ENCODE peak calls at places on chromosomes 2 and 18, in five cellular contexts. W, K, D, Y and M are unnamed samples.

GRCh38 chr18:48219429-48220145 is 189.6 kb downstream of the ZBTB7C start:
- DNase-seq in Y (no peak), D (no peak), K (no peak), W (no peak), M (no peak)

GRCh38 chr2:66601624-66602023 is 166.7 kb downstream of the MEIS1 start:
- DNase-seq in W (no peak), D (peak), K (no peak), Y (no peak), M (no peak)

GRCh38 chr2:106108351-106108750 is 85.8 kb downstream of the UXS1 start:
- DNase-seq in K (peak), Y (no peak), W (peak), D (peak), M (peak)

GRCh38 chr2:47264183-47264582 is 109.1 kb upstream of the STPG4 start:
- DNase-seq in Y (no peak), W (no peak), D (no peak), K (no peak), M (no peak)

GRCh38 chr2:188629890-188630483 is 338.3 kb downstream of the GULP1 start:
- DNase-seq in Y (no peak), D (no peak), K (peak), W (no peak), M (peak)

GRCh38 chr2:240560084-240560479 is at the start of gene DUSP28:
- DNase-seq in W (peak), Y (peak), K (peak), D (peak), M (peak)

GRCh38 chr2:46832543-46832942 is 83.1 kb downstream of the MCFD2 start:
- DNase-seq in W (no peak), Y (no peak), K (no peak), D (no peak), M (no peak)

GRCh38 chr18:32201936-32202335 is 12.1 kb downstream of the MEP1B start:
- DNase-seq in W (no peak), Y (no peak), D (no peak), K (no peak), M (no peak)

GRCh38 chr18:400466-400865 is 100.0 kb downstream of the COLEC12 start:
- DNase-seq in Y (no peak), D (peak), W (peak), K (peak), M (peak)

GRCh38 chr2:43041167-43041566 is 185.2 kb downstream of the ZFP36L2 start:
- DNase-seq in Y (no peak), K (no peak), W (no peak), D (no peak), M (peak)

GRCh38 chr2:174553811-174554493 is 43.7 kb downstream of the WIPF1 start:
- DNase-seq in D (no peak), Y (no peak), W (no peak), K (no peak), M (no peak)

GRCh38 chr2:160914217-160914616 is 246.0 kb upstream of the TANK start:
- DNase-seq in K (no peak), Y (no peak), W (no peak), D (no peak), M (no peak)